ENCODE peak calls at places on chromosomes 6 and 20, in ten cellular contexts. P is IMR-90, C is Peyer's patch, L is adrenal gland, F is HCT116, R is transverse colon, H is A549, K is stomach, U is body of pancreas, A is uterus. G is an unnamed sample. For H3K4me1, the result is how much of the 10 kb centered on the place peaks cover.

GRCh38 chr6:26561533-26562466 is 23.6 kb downstream of the HMGN4 start:
- DNase-seq in P (no peak), C (no peak), L (no peak), F (no peak), R (no peak), H (no peak), K (no peak), U (no peak), A (no peak), G (no peak)

GRCh38 chr20:62120990-62121775 is 1.1 kb upstream of the LSM14B start:
- DNase-seq in P (peak), C (peak), L (no peak), F (peak), R (peak), H (peak), K (no peak), U (no peak), A (peak), G (peak)

GRCh38 chr20:45863543-45864470 is 6.4 kb downstream of the ZSWIM3 start:
- DNase-seq in P (no peak), C (no peak), L (no peak), F (no peak), R (no peak), H (no peak), K (no peak), U (no peak), A (no peak), G (no peak)

GRCh38 chr20:43983359-43983758 is 68.7 kb downstream of the TOX2 start:
- DNase-seq in P (no peak), C (peak), L (no peak), F (no peak), R (peak), H (no peak), K (no peak), U (no peak), A (no peak), G (no peak)

GRCh38 chr6:118715371-118715770 is 64.0 kb upstream of the CEP85L start:
- DNase-seq in P (no peak), C (no peak), L (no peak), F (no peak), R (no peak), H (no peak), K (no peak), U (no peak), A (no peak), G (no peak)

GRCh38 chr6:14862845-14863244 is 383.0 kb upstream of the JARID2 start:
- DNase-seq in P (no peak), C (no peak), L (no peak), F (no peak), R (no peak), H (no peak), K (no peak), U (no peak), A (no peak), G (no peak)

GRCh38 chr20:64240243-64241015 is 15.1 kb upstream of the PCMTD2 start:
- DNase-seq in P (no peak), C (peak), L (no peak), F (no peak), R (no peak), H (no peak), K (no peak), U (no peak), A (no peak), G (no peak)

GRCh38 chr6:130978660-130979396 is 84.2 kb downstream of the EPB41L2 start:
- DNase-seq in P (no peak), C (no peak), L (no peak), F (no peak), R (no peak), H (no peak), K (no peak), U (no peak), A (no peak), G (no peak)

GRCh38 chr20:25005220-25005619 is 12.7 kb upstream of the APMAP start:
- DNase-seq in P (peak), C (peak), L (no peak), F (no peak), R (peak), H (no peak), K (peak), U (no peak), A (peak), G (peak)

GRCh38 chr6:143098054-143098673 is 37.5 kb downstream of the AIG1 start:
- DNase-seq in P (no peak), C (no peak), L (no peak), F (no peak), R (no peak), H (no peak), K (no peak), U (no peak), A (no peak), G (no peak)

GRCh38 chr6:91669154-91669903 is 1082.5 kb upstream of the MAP3K7 start:
- DNase-seq in P (no peak), C (no peak), L (no peak), F (no peak), R (no peak), H (no peak), K (no peak), U (no peak), A (no peak), G (no peak)

GRCh38 chr6:109383438-109383940 is 1.2 kb upstream of the CD164 start:
- DNase-seq in P (no peak), C (no peak), L (no peak), F (no peak), R (no peak), H (no peak), K (no peak), U (no peak), A (no peak), G (no peak)

GRCh38 chr6:73631849-73632248 is 21.9 kb downstream of the SLC17A5 start:
- DNase-seq in P (peak), C (no peak), L (no peak), F (no peak), R (no peak), H (no peak), K (no peak), U (no peak), A (no peak), G (no peak)

GRCh38 chr6:151240036-151240685 is 394 bp downstream of the AKAP12 start:
- DNase-seq in P (peak), C (peak), L (peak), F (peak), R (peak), H (peak), K (peak), U (peak), A (peak), G (peak)

GRCh38 chr6:2465336-2465735 is 219.9 kb upstream of the GMDS start:
- DNase-seq in P (no peak), C (no peak), L (no peak), F (no peak), R (no peak), H (no peak), K (no peak), U (no peak), A (no peak), G (no peak)

GRCh38 chr6:31619805-31620585 is 520 bp upstream of the PRRC2A start:
- DNase-seq in P (peak), C (peak), L (peak), F (peak), R (peak), H (peak), K (peak), U (peak), A (peak), G (peak)
- H3K4me1 ChIP-seq in P (under half), C (under half), L (under half), F (under half), R (under half), H (under half), K (under half), U (under half), A (under half), G (under half)

GRCh38 chr20:20052074-20052970 is at the start of the genes CFAP61 and CRNKL1:
- DNase-seq in P (peak), C (peak), L (peak), F (peak), R (peak), H (peak), K (peak), U (peak), A (peak), G (peak)
- TF ChIP-seq POLR2A in P (no peak), C (peak), L (peak), F (peak), R (peak), H (peak), K (no peak), U (peak), A (peak), G (peak)

GRCh38 chr6:163436843-163437242 is 22.3 kb downstream of the QKI start:
- DNase-seq in P (no peak), C (no peak), L (no peak), F (no peak), R (no peak), H (no peak), K (no peak), U (no peak), A (no peak), G (no peak)
- H3K4me1 ChIP-seq in P (under half), C (under half), L (half or more), F (under half), R (under half), H (under half), K (under half), U (under half), A (under half), G (under half)

GRCh38 chr6:169164451-169164850 is 89.2 kb downstream of the THBS2 start:
- DNase-seq in P (no peak), C (no peak), L (no peak), F (no peak), R (no peak), H (no peak), K (peak), U (no peak), A (no peak), G (no peak)

GRCh38 chr6:169162249-169162967 is 91.2 kb downstream of the THBS2 start:
- DNase-seq in P (no peak), C (no peak), L (no peak), F (no peak), R (no peak), H (no peak), K (peak), U (no peak), A (no peak), G (no peak)

GRCh38 chr6:169165031-169165430 is 88.6 kb downstream of the THBS2 start:
- DNase-seq in P (peak), C (no peak), L (no peak), F (no peak), R (no peak), H (no peak), K (peak), U (no peak), A (no peak), G (no peak)

GRCh38 chr6:169161572-169162167 is 92.0 kb downstream of the THBS2 start:
- DNase-seq in P (peak), C (no peak), L (no peak), F (no peak), R (no peak), H (no peak), K (no peak), U (no peak), A (no peak), G (no peak)

GRCh38 chr6:169162968-169163903 is 90.4 kb downstream of the THBS2 start:
- DNase-seq in P (peak), C (no peak), L (peak), F (peak), R (no peak), H (peak), K (no peak), U (no peak), A (no peak), G (no peak)
- TF ChIP-seq POLR2A in P (peak), C (no peak), L (no peak), F (no peak), R (no peak), H (no peak), K (no peak), U (no peak), A (no peak), G (no peak)

DNA sequence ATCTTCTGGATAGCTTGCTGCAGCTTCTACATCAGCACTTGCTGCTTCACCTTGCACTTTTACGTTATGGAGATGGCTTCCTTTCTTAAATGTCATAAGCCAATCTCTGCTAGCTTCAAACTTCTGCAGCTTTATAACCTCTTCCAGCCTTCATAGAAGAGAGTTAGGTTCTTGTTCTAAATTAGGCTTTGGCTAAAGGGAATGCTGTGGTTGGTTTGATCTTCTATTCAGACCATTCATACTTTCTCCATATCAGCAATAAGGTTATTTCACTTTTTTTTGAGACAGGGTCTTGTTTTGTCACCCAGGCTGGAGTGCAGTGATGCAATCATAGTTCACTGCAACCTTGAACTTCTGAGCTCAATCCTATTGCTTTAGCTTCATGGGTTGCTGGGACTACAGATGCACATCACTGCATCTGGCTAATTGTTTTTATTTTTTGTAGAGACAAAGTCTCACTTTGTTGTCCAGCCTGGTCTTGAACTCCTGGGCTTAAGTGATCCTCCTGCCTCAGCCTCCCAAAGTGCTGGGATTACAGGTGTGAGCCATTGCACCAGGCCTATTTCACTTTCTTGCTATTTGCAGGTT is 12.2 kb upstream of the CST3 start:
- DNase-seq in P (no peak), C (no peak), L (no peak), F (no peak), R (no peak), H (no peak), K (no peak), U (no peak), A (no peak), G (no peak)
- H3K4me1 ChIP-seq in P (under half), C (under half), L (under half), F (under half), R (under half), H (under half), K (under half), U (under half), A (under half), G (under half)

GRCh38 chr20:41340327-41341055 is at the start of gene LPIN3:
- DNase-seq in P (peak), C (peak), L (peak), F (peak), R (peak), H (peak), K (peak), U (peak), A (peak), G (peak)
- TF ChIP-seq POLR2A in P (no peak), C (peak), L (peak), F (peak), R (peak), H (peak), K (no peak), U (peak), A (peak), G (peak)

GRCh38 chr6:29830409-29830808 is 2.8 kb downstream of the HLA-G start:
- DNase-seq in P (no peak), C (no peak), L (no peak), F (no peak), R (no peak), H (no peak), K (no peak), U (no peak), A (no peak), G (no peak)
- H3K4me1 ChIP-seq in P (under half), C (under half), L (under half), F (under half), R (under half), H (under half), K (under half), U (under half), A (under half), G (under half)

DNA sequence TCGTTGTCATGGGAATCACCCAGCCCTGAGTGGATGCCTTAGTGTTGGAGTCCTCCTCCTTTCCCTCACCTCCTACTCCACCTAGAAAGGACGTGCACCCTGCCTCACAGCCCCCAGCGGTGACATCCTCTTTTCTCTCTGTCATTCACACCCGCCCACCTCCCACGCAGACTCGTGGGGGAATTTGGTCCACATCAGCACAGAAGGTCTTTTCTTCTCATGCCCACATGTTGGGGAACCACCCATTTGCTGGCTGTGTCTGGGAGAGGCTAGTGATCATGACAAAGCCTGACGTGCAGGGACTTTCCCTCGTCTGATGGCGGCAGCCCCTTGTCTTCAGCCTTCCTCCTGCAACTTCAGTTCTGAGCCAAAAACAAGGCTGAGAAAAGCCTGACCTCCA is 96.0 kb upstream of the CNKSR3 start:
- DNase-seq in P (no peak), C (no peak), L (no peak), F (no peak), R (no peak), H (no peak), K (no peak), U (no peak), A (no peak), G (no peak)
- TF ChIP-seq POLR2A in P (no peak), C (no peak), L (no peak), F (no peak), R (no peak), H (no peak), K (no peak), U (no peak), A (no peak), G (no peak)

GRCh38 chr6:20334334-20334733 is 67.3 kb upstream of the E2F3 start:
- DNase-seq in P (no peak), C (no peak), L (no peak), F (no peak), R (no peak), H (no peak), K (no peak), U (no peak), A (no peak), G (no peak)

GRCh38 chr6:20338160-20338559 is 63.5 kb upstream of the E2F3 start:
- DNase-seq in P (peak), C (no peak), L (no peak), F (no peak), R (no peak), H (no peak), K (no peak), U (no peak), A (no peak), G (no peak)

GRCh38 chr6:20333870-20334269 is 67.8 kb upstream of the E2F3 start:
- DNase-seq in P (no peak), C (no peak), L (no peak), F (no peak), R (no peak), H (no peak), K (no peak), U (no peak), A (no peak), G (no peak)

GRCh38 chr6:20334961-20335360 is 66.7 kb upstream of the E2F3 start:
- DNase-seq in P (no peak), C (no peak), L (no peak), F (no peak), R (no peak), H (no peak), K (no peak), U (no peak), A (no peak), G (no peak)

GRCh38 chr6:20335872-20336271 is 65.8 kb upstream of the E2F3 start:
- DNase-seq in P (no peak), C (no peak), L (no peak), F (no peak), R (no peak), H (no peak), K (no peak), U (no peak), A (no peak), G (no peak)
- H3K4me1 ChIP-seq in P (under half), C (under half), L (under half), F (under half), R (under half), H (under half), K (under half), U (under half), A (under half), G (under half)

G was measured in prostate gland.